ENCODE peak calls at places on chromosomes 13 and 19, in four cellular contexts. A, T, S and D are unnamed samples.

GRCh38 chr13:76711515-76712182 is 174.6 kb downstream of the KCTD12 start:
- DNase-seq in A (peak), T (peak), S (no peak), D (peak)

GRCh38 chr19:30626567-30626966 is 254.4 kb downstream of the ZNF536 start:
- DNase-seq in A (no peak), T (no peak), S (no peak), D (no peak)

GRCh38 chr19:56125806-56126590 is 4.9 kb upstream of the ZNF787 start:
- DNase-seq in A (no peak), T (no peak), S (no peak), D (no peak)

GRCh38 chr19:42199440-42200115 is 17.9 kb downstream of the DEDD2 start:
- DNase-seq in A (no peak), T (no peak), S (no peak), D (no peak)

GRCh38 chr19:55902080-55902751 is 29.9 kb downstream of the NLRP13 start:
- DNase-seq in A (no peak), T (no peak), S (no peak), D (no peak)

GRCh38 chr19:31350693-31351211 is 1.5 kb upstream of the TSHZ3 start:
- DNase-seq in A (peak), T (peak), S (no peak), D (peak)

GRCh38 chr19:39506944-39507714 is 7.8 kb upstream of the SELENOV start:
- DNase-seq in A (peak), T (peak), S (no peak), D (no peak)

GRCh38 chr19:8148410-8149231 is 771 bp downstream of the FBN3 start:
- DNase-seq in A (no peak), T (no peak), S (no peak), D (no peak)

GRCh38 chr13:84645196-84646071 is 763.2 kb upstream of the SLITRK1 start:
- DNase-seq in A (peak), T (peak), S (no peak), D (peak)

GRCh38 chr19:7500811-7501450 is 12.1 kb upstream of the PEX11G start:
- DNase-seq in A (peak), T (no peak), S (no peak), D (no peak)

GRCh38 chr13:93951153-93951552 is 528.3 kb downstream of the DCT start:
- DNase-seq in A (no peak), T (peak), S (no peak), D (peak)

GRCh38 chr13:113810640-113811039 is 51.6 kb downstream of the TMEM255B start:
- DNase-seq in A (no peak), T (no peak), S (no peak), D (no peak)

GRCh38 chr19:13764821-13765394 is 586 bp downstream of the MRI1 start:
- DNase-seq in A (peak), T (peak), S (no peak), D (no peak)

GRCh38 chr13:25699056-25699455 is 327.3 kb downstream of the ATP8A2 start:
- DNase-seq in A (no peak), T (no peak), S (no peak), D (no peak)

GRCh38 chr19:12995596-12996541 is 594 bp downstream of the NFIX start:
- DNase-seq in A (peak), T (peak), S (no peak), D (peak)

GRCh38 chr13:42355841-42356575 is 84.1 kb downstream of the AKAP11 start:
- DNase-seq in A (no peak), T (no peak), S (no peak), D (no peak)

GRCh38 chr13:98451676-98452105 is 125.2 kb downstream of the STK24 start:
- DNase-seq in A (no peak), T (peak), S (no peak), D (no peak)

GRCh38 chr19:13613447-13613846 is 107.2 kb upstream of the CACNA1A start:
- DNase-seq in A (no peak), T (no peak), S (no peak), D (no peak)

GRCh38 chr19:12365094-12365371 is 450 bp downstream of the ZNF442 start:
- DNase-seq in A (peak), T (peak), S (no peak), D (peak)

GRCh38 chr13:69857188-69857821 is 250.3 kb upstream of the ATXN8OS start:
- DNase-seq in A (peak), T (peak), S (no peak), D (peak)

GRCh38 chr13:29947839-29948238 is 97.4 kb upstream of the UBL3 start:
- DNase-seq in A (no peak), T (no peak), S (no peak), D (no peak)

GRCh38 chr13:40329682-40330485 is 336.6 kb downstream of the FOXO1 start:
- DNase-seq in A (peak), T (peak), S (no peak), D (no peak)

GRCh38 chr13:21528616-21529015 is 69.5 kb upstream of the ZDHHC20 start:
- DNase-seq in A (peak), T (peak), S (no peak), D (peak)

GRCh38 chr19:12668937-12669271 is 2.3 kb downstream of the WDR83 start:
- DNase-seq in A (peak), T (peak), S (no peak), D (peak)

GRCh38 chr19:56321254-56321980 is 6.8 kb upstream of the ZSCAN5A start:
- DNase-seq in A (no peak), T (no peak), S (no peak), D (no peak)

GRCh38 chr19:1206063-1206732 is 620 bp downstream of the STK11 start:
- DNase-seq in A (no peak), T (no peak), S (no peak), D (no peak)

GRCh38 chr13:100349594-100349993 is 239.0 kb downstream of the GGACT start:
- DNase-seq in A (no peak), T (no peak), S (no peak), D (no peak)

GRCh38 chr13:79987761-79988160 is 353.2 kb downstream of the SPRY2 start:
- DNase-seq in A (no peak), T (no peak), S (no peak), D (no peak)

GRCh38 chr19:10568444-10568825 is 344 bp downstream of the CDKN2D start:
- DNase-seq in A (no peak), T (no peak), S (no peak), D (no peak)

GRCh38 chr19:32041681-32042292 is 303.6 kb upstream of the ZNF507 start:
- DNase-seq in A (no peak), T (peak), S (no peak), D (no peak)

GRCh38 chr13:99379856-99380255 is 72.7 kb upstream of the GPR183 start:
- DNase-seq in A (no peak), T (no peak), S (no peak), D (no peak)